ENCODE peak calls at places on chromosomes 13 and 19, in seven cellular contexts. L is IMR-90, C is cardiac muscle cell, R is left ventricle myocardium inferior, D is spleen, W is heart left ventricle, E is A549. F is an unnamed sample. For H3K4me1, the result is how much of the 10 kb centered on the place peaks cover.

GRCh38 chr13:33353646-33354045 is 68.1 kb upstream of the STARD13 start:
- DNase-seq in E (no peak), L (no peak), W (no peak), D (no peak), C (no peak), R (no peak), F (no peak)

GRCh38 chr19:39144487-39145071 is 19.0 kb downstream of the PAK4 start:
- DNase-seq in L (peak), D (no peak), E (no peak), W (no peak), C (peak), R (no peak), F (no peak)

GRCh38 chr19:45417151-45417550 is 6.6 kb downstream of the ERCC1 start:
- DNase-seq in L (no peak), D (no peak), R (no peak), E (no peak), W (no peak), C (no peak), F (no peak)

GRCh38 chr13:75258159-75258782 is 223.7 kb downstream of the TBC1D4 start:
- DNase-seq in C (peak), E (peak), L (peak), W (no peak), R (no peak), D (no peak), F (no peak)

GRCh38 chr19:42850981-42851717 is 28.4 kb downstream of the PSG1 start:
- DNase-seq in C (peak), E (peak), D (no peak), W (peak), R (peak), L (peak), F (no peak)

GRCh38 chr19:38952395-38953165 is 21.8 kb downstream of the MRPS12 start:
- DNase-seq in D (peak), R (no peak), W (no peak), L (peak), C (peak), E (peak), F (no peak)

GRCh38 chr19:10368101-10368803 is 12.1 kb downstream of the TYK2 start:
- DNase-seq in L (no peak), R (no peak), D (no peak), E (no peak), C (no peak), W (no peak), F (no peak)

GRCh38 chr19:45159204-45159970 is 1.4 kb downstream of the NKPD1 start:
- DNase-seq in R (no peak), L (no peak), W (no peak), E (no peak), D (no peak), C (no peak), F (no peak)

GRCh38 chr13:108594153-108594552 is 35.3 kb upstream of the MYO16 start:
- DNase-seq in R (no peak), L (no peak), W (no peak), E (no peak), C (no peak), D (no peak), F (no peak)

GRCh38 chr13:107373551-107373950 is 805.6 kb upstream of the ARGLU1 start:
- DNase-seq in W (no peak), L (peak), D (no peak), R (no peak), C (peak), E (no peak), F (no peak)

GRCh38 chr13:80755925-80756324 is 415.0 kb upstream of the SPRY2 start:
- DNase-seq in R (no peak), D (no peak), W (no peak), C (no peak), L (no peak), E (no peak), F (no peak)

GRCh38 chr19:4256563-4256962 is 9.7 kb downstream of the YJU2 start:
- DNase-seq in D (no peak), L (no peak), C (no peak), W (no peak), E (peak), R (no peak), F (no peak)

GRCh38 chr19:7926021-7926726 is at the start of gene CTXN1:
- DNase-seq in D (peak), W (peak), E (peak), C (peak), R (peak), L (no peak), F (peak)

GRCh38 chr13:25819856-25820530 is 231.8 kb downstream of the SHISA2 start:
- DNase-seq in E (no peak), L (no peak), D (no peak), R (no peak), W (no peak), C (no peak), F (no peak)

GRCh38 chr19:20078696-20079095 is 896 bp downstream of the ZNF90 start:
- DNase-seq in L (peak), C (peak), D (peak), R (peak), W (peak), E (no peak), F (no peak)

GRCh38 chr19:5086725-5087439 is 118.0 kb downstream of the KDM4B start:
- DNase-seq in R (no peak), E (peak), C (no peak), W (no peak), L (no peak), D (no peak), F (no peak)

GRCh38 chr19:39223703-39224279 is 19.7 kb upstream of the SYCN start:
- DNase-seq in W (no peak), C (peak), R (no peak), E (no peak), D (no peak), L (peak), F (no peak)

GRCh38 chr13:91017031-91017668 is 330.3 kb upstream of the MIR17HG start:
- DNase-seq in W (no peak), E (peak), C (peak), R (no peak), L (peak), D (no peak), F (no peak)

GRCh38 chr19:31517466-31518180 is 168.4 kb upstream of the TSHZ3 start:
- DNase-seq in L (no peak), R (no peak), W (no peak), E (no peak), D (no peak), C (no peak), F (no peak)

GRCh38 chr19:53881482-53882390 is at the start of gene PRKCG:
- DNase-seq in L (no peak), D (peak), C (no peak), R (peak), W (peak), E (peak), F (peak)

GRCh38 chr19:46766569-46767317 is 20.5 kb upstream of the STRN4 start:
- DNase-seq in D (peak), C (peak), L (no peak), E (peak), R (peak), W (no peak), F (peak)

GRCh38 chr13:20132052-20132634 is 28.7 kb downstream of the GJA3 start:
- DNase-seq in C (no peak), D (no peak), R (no peak), W (no peak), E (no peak), L (no peak), F (no peak)

GRCh38 chr13:41178040-41178439 is 16.3 kb downstream of the KBTBD7 start:
- DNase-seq in E (no peak), W (no peak), D (no peak), R (no peak), C (peak), L (peak), F (no peak)

GRCh38 chr19:35037716-35038622 is 3.6 kb upstream of the HPN start:
- DNase-seq in C (peak), E (no peak), W (peak), R (no peak), L (no peak), D (no peak), F (no peak)

GRCh38 chr13:26978081-26978860 is 193.3 kb downstream of the USP12 start:
- DNase-seq in W (no peak), L (no peak), R (no peak), D (no peak), C (no peak), E (no peak), F (no peak)

GRCh38 chr19:15296841-15297415 is 35.4 kb downstream of the BRD4 start:
- DNase-seq in E (no peak), R (no peak), W (no peak), D (peak), L (no peak), C (no peak), F (no peak)

GRCh38 chr19:2221250-2221831 is 14.8 kb downstream of the PLEKHJ1 start:
- DNase-seq in C (no peak), R (no peak), L (peak), W (no peak), D (no peak), E (peak), F (no peak)

GRCh38 chr13:47672245-47672975 is 328.7 kb downstream of the SUCLA2 start:
- DNase-seq in E (no peak), W (no peak), R (no peak), C (peak), L (no peak), D (no peak), F (no peak)

GRCh38 chr13:79336971-79337370 is 69.1 kb downstream of the RBM26 start:
- DNase-seq in E (no peak), R (no peak), W (no peak), D (no peak), C (no peak), L (no peak), F (no peak)

GRCh38 chr19:53519431-53519830 is 18.5 kb upstream of the ZNF331 start:
- DNase-seq in W (no peak), C (no peak), D (no peak), R (no peak), L (no peak), E (no peak), F (no peak)

GRCh38 chr13:107964356-107964755 is 251.0 kb downstream of the LIG4 start:
- DNase-seq in L (no peak), C (peak), W (no peak), E (no peak), D (no peak), R (no peak), F (no peak)

GRCh38 chr19:46042252-46042883 is 1.6 kb upstream of the IGFL4 start:
- DNase-seq in L (no peak), W (no peak), E (no peak), C (no peak), D (no peak), R (no peak), F (no peak)

GRCh38 chr19:3218037-3218661 is 6.3 kb upstream of the CELF5 start:
- DNase-seq in W (no peak), D (no peak), C (no peak), R (no peak), E (no peak), L (no peak), F (no peak)

GRCh38 chr13:34174671-34175145 is 356.8 kb downstream of the RFC3 start:
- DNase-seq in R (no peak), L (peak), D (no peak), C (peak), E (peak), W (no peak), F (no peak)

GRCh38 chr13:48539550-48539949 is 6.7 kb upstream of the RCBTB2 start:
- DNase-seq in L (no peak), W (no peak), E (no peak), D (no peak), R (no peak), C (no peak), F (no peak)

GRCh38 chr13:51995677-51996551 is 15.3 kb downstream of the ATP7B start:
- DNase-seq in R (peak), C (peak), E (no peak), L (no peak), D (no peak), W (peak), F (no peak)

GRCh38 chr19:47240996-47241918 is 10.3 kb upstream of the BBC3 start:
- DNase-seq in D (peak), W (peak), E (peak), C (peak), L (peak), R (peak), F (peak)

GRCh38 chr13:25463496-25463895 is 91.7 kb downstream of the ATP8A2 start:
- DNase-seq in C (no peak), D (no peak), E (no peak), R (no peak), W (no peak), L (peak), F (no peak)

GRCh38 chr19:48925240-48925843 is 8.2 kb upstream of the DHDH start:
- DNase-seq in C (peak), E (peak), W (no peak), D (no peak), L (peak), R (no peak), F (no peak)

GRCh38 chr19:48922548-48923490 is 10.7 kb upstream of the DHDH start:
- DNase-seq in L (no peak), R (no peak), D (no peak), W (no peak), E (no peak), C (no peak), F (no peak)

GRCh38 chr19:48928164-48929005 is 5.1 kb upstream of the DHDH start:
- DNase-seq in C (peak), W (no peak), E (no peak), L (peak), D (no peak), R (no peak), F (no peak)

GRCh38 chr19:48921721-48922500 is 11.6 kb upstream of the DHDH start:
- DNase-seq in L (no peak), W (no peak), C (no peak), E (no peak), D (no peak), R (no peak), F (no peak)

GRCh38 chr19:48926909-48927308 is 6.6 kb upstream of the DHDH start:
- DNase-seq in D (no peak), R (no peak), L (peak), W (peak), E (peak), C (peak), F (no peak)
- H3K27ac ChIP-seq in D (no peak), R (no peak), L (no peak), W (no peak), E (peak), C (no peak), F (no peak)

GRCh38 chr13:45315520-45316167 is 25.3 kb downstream of the TPT1 start:
- DNase-seq in D (no peak), W (peak), R (peak), E (no peak), L (no peak), C (no peak), F (no peak)

GRCh38 chr13:45305079-45305478 is 35.9 kb downstream of the TPT1 start:
- DNase-seq in E (no peak), R (no peak), D (no peak), W (no peak), C (no peak), L (no peak), F (no peak)

GRCh38 chr13:45306966-45307365 is 34.0 kb downstream of the TPT1 start:
- DNase-seq in C (no peak), D (no peak), R (no peak), L (no peak), E (no peak), W (no peak), F (no peak)

GRCh38 chr13:45314822-45315221 is 26.2 kb downstream of the TPT1 start:
- DNase-seq in D (no peak), R (no peak), L (no peak), E (no peak), C (no peak), W (no peak), F (no peak)

GRCh38 chr13:45310341-45311138 is 30.4 kb downstream of the TPT1 start:
- DNase-seq in D (no peak), W (no peak), L (no peak), E (no peak), C (no peak), R (no peak), F (no peak)
- H3K4me3 ChIP-seq in D (peak), W (peak), L (no peak), E (peak), C (peak), R (peak), F (peak)

GRCh38 chr19:51802775-51803174 is 7.8 kb downstream of the FPR3 start:
- DNase-seq in E (no peak), L (no peak), C (no peak), R (no peak), D (no peak), W (no peak), F (no peak)
- H3K4me1 ChIP-seq in E (under half), L (under half), C (under half), R (half or more), D (half or more), W (under half), F (under half)

DNA sequence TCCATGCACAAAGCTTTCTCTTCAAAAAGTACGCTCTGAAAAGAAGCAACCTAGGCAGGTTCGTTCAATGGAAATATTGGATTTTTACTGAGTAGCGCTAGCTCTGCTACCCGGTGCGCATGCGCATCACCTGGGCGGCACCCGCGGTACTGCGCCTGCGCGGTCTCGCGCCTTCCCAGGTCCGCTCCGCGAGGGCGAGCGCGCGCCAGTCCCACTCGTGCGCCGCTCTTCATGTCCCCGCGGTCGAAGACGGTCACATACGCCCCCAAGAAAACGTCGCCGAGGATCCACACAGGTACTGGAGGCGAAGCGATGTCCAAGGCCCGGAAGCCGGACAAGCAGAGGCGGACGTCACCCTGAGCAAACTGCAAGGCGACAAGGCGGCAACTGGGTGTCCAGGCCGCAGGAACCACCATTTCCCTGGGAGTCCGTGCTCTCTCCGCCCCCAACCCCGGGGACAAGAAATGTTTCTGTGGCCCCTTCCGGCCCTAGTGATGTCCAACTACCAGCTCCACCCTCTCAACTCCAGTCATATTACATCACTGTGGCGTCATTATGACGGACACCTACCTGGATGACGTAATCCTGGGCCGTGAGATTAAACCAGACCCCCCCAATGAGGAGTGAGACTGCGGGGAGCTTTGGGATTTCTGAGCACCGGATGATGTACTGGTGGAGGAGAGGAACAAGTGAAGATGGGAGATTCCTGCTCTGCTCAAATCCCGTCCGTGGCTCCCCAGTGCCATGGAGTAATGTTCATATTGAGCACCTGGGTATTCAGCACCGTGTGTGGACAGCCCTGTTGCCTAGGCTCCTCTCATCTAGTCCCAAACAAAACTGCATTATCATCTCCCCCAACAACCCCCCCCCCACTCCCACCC is 4.8 kb upstream of the KCNC3 start:
- DNase-seq in W (peak), D (peak), R (peak), L (no peak), E (peak), C (peak), F (peak)
- H3K27ac ChIP-seq in W (peak), D (peak), R (peak), L (no peak), E (peak), C (peak), F (no peak)

GRCh38 chr19:36819130-36819630 is 19.0 kb downstream of the ZNF790 start:
- DNase-seq in D (no peak), C (no peak), R (no peak), E (no peak), L (no peak), W (no peak), F (no peak)
- H3K4me3 ChIP-seq in D (no peak), C (no peak), R (no peak), E (no peak), L (no peak), W (no peak), F (no peak)

DNA sequence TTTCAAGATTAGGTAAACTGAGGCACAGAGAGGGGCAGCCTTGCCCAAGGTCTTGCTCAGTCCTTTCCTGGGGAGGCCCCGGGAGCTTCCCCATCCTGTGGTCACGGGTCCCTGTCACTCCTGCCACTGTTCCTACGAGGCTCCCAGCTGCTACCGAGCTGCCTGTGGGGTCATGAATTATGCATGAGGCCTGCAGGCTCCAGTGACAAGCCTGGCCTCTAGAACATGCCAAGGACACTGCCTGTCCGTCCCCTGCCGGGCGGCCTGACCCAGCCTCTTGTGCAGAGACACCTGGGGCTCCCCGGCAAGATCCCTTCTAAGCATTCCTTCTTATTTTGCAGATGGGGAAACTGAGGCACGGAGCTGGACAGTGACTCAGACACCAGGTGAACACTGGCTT is 2.7 kb downstream of the FCHO1 start:
- DNase-seq in D (no peak), E (no peak), C (no peak), L (no peak), W (no peak), R (no peak), F (no peak)
- H3K4me1 ChIP-seq in D (half or more), E (under half), C (under half), L (under half), W (under half), R (under half), F (under half)

DNA sequence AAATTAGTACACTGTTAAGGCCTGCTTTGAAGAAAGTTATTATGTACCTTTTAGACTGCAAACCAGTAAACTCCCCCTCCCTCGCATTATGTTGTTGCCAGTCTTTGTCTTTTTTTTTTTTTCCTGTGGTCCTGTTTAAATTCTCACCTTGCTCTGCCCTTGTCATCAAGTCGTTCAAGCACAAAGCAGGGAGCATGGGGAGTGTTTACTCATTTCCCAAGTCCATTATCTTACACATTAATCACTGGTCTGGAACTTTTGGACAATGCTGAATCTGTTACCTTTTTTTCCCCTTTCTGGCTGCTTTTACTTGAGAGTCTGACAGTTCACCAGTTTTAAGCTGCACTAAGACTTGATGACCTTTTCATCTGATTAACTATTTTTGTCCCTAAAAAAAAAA is 108.2 kb downstream of the DACH1 start:
- DNase-seq in W (no peak), C (peak), R (no peak), E (no peak), L (no peak), D (no peak), F (no peak)
- H3K27ac ChIP-seq in W (no peak), C (no peak), R (peak), E (no peak), L (no peak), D (no peak), F (no peak)

GRCh38 chr13:32124743-32125142 is 93.2 kb downstream of the FRY start:
- DNase-seq in C (no peak), R (no peak), D (no peak), W (no peak), L (no peak), E (no peak), F (no peak)
- H3K4me3 ChIP-seq in C (no peak), R (no peak), D (no peak), W (no peak), L (no peak), E (no peak), F (no peak)

GRCh38 chr19:12784871-12785430 is 6.3 kb upstream of the JUNB start:
- DNase-seq in L (peak), R (no peak), D (no peak), C (peak), W (no peak), E (peak), F (peak)
- H3K4me1 ChIP-seq in L (under half), R (half or more), D (half or more), C (under half), W (half or more), E (half or more), F (half or more)

GRCh38 chr13:101346161-101346560 is 70.1 kb downstream of the NALCN start:
- DNase-seq in E (no peak), C (peak), R (no peak), L (peak), D (no peak), W (no peak), F (no peak)
- H3K27ac ChIP-seq in E (no peak), C (no peak), R (no peak), L (no peak), D (no peak), W (no peak), F (no peak)